ENCODE peak calls at places on chromosomes 5 and 9, in four cellular contexts. V is GM23248, B is mesendoderm, Z is fibroblast of lung. U is an unnamed sample.

GRCh38 chr5:91025956-91026355 is 357.2 kb downstream of the ARRDC3 start:
- DNase-seq in B (no peak), V (no peak), Z (no peak), U (no peak)

GRCh38 chr5:107887587-107887986 is 216.8 kb upstream of the EFNA5 start:
- DNase-seq in Z (no peak), V (no peak), B (no peak), U (no peak)

GRCh38 chr5:150409638-150410523 is 2.8 kb downstream of the CD74 start:
- DNase-seq in B (peak; percentile 95), V (peak; percentile 91), Z (peak; percentile 86), U (peak; percentile 84)

GRCh38 chr9:70601000-70601929 is 186.8 kb upstream of the KLF9 start:
- DNase-seq in V (peak; percentile 96), Z (peak; percentile 100), B (no peak), U (no peak)

GRCh38 chr5:155127552-155127951 is 114.0 kb downstream of the KIF4B start:
- DNase-seq in B (no peak), V (no peak), Z (no peak), U (no peak)

GRCh38 chr9:108467653-108468324 is 388.0 kb downstream of the ACTL7B start:
- DNase-seq in V (peak; percentile 86), Z (peak; percentile 36), B (no peak), U (no peak)

GRCh38 chr5:150261231-150261630 is 28.3 kb downstream of the CAMK2A start:
- DNase-seq in B (no peak), Z (no peak), V (peak; percentile 40), U (no peak)

GRCh38 chr9:737400-738120 is 103.9 kb upstream of the DMRT1 start:
- DNase-seq in V (peak; percentile 51), Z (no peak), B (no peak), U (no peak)

GRCh38 chr9:70285246-70285645 is 26.5 kb downstream of the SMC5 start:
- DNase-seq in B (no peak), V (peak; percentile 10), Z (peak; percentile 78), U (no peak)

GRCh38 chr9:8718121-8718725 is 918.6 kb upstream of the DMAC1 start:
- DNase-seq in V (peak; percentile 1), B (peak; percentile 78), Z (peak; percentile 92), U (no peak)

GRCh38 chr5:96115467-96115812 is 153.8 kb upstream of the ELL2 start:
- DNase-seq in B (no peak), Z (no peak), V (no peak), U (no peak)

GRCh38 chr9:73451003-73451402 is 299.3 kb downstream of the ANXA1 start:
- DNase-seq in B (no peak), Z (no peak), V (no peak), U (no peak)

GRCh38 chr5:138696501-138696900 is 56.7 kb upstream of the CTNNA1 start:
- DNase-seq in V (peak; percentile 71), Z (no peak), B (no peak), U (no peak)

GRCh38 chr5:116571568-116572321 is 2.9 kb downstream of the SEMA6A start:
- DNase-seq in B (peak; percentile 74), V (no peak), Z (no peak), U (no peak)

GRCh38 chr9:129650680-129651235 is 8.8 kb upstream of the ASB6 start:
- DNase-seq in V (peak; percentile 36), B (no peak), Z (no peak), U (no peak)

GRCh38 chr9:131017067-131017466 is 8.1 kb downstream of the LAMC3 start:
- DNase-seq in B (peak; percentile 62), V (peak; percentile 55), Z (no peak), U (no peak)

GRCh38 chr5:150484964-150485769 is 22.8 kb upstream of the NDST1 start:
- DNase-seq in Z (no peak), V (peak; percentile 38), B (peak; percentile 54), U (no peak)

GRCh38 chr5:172664018-172664417 is 23.0 kb downstream of the NEURL1B start:
- DNase-seq in V (no peak), Z (no peak), B (no peak), U (no peak)
- H3K4me2 ChIP-seq in V (no peak overlapping the region), Z (peak overlapping the region; percentile 13), B (no peak overlapping the region), U (no peak overlapping the region)

GRCh38 chr5:141547921-141548320 is 59.0 kb downstream of the PCDHGC5 start:
- DNase-seq in V (no peak), Z (no peak), B (no peak), U (no peak)

GRCh38 chr5:141547488-141547887 is 58.6 kb downstream of the PCDHGC5 start:
- DNase-seq in Z (peak; percentile 75), V (peak; percentile 41), B (peak; percentile 22), U (peak; percentile 39)

GRCh38 chr5:141543053-141543452 is 54.2 kb downstream of the PCDHGC5 start:
- DNase-seq in B (no peak), V (no peak), Z (no peak), U (no peak)
- H3K4me3 ChIP-seq in B (no peak overlapping the region), V (no peak overlapping the region), Z (no peak overlapping the region), U (no peak overlapping the region)

GRCh38 chr5:178380541-178381074 is 148.0 kb upstream of the PHYKPL start:
- DNase-seq in V (no peak), B (no peak), Z (no peak), U (no peak)
- H3K4me2 ChIP-seq in V (no peak overlapping the region), B (no peak overlapping the region), Z (no peak overlapping the region), U (no peak overlapping the region)

GRCh38 chr5:148385094-148385493 is 1.3 kb downstream of the FBXO38 start:
- DNase-seq in B (no peak), Z (no peak), V (no peak), U (no peak)
- H3K4me3 ChIP-seq in B (no peak overlapping the region), Z (peak overlapping the region; percentile 84), V (peak overlapping the region; percentile 93), U (peak overlapping the region; percentile 91)

U was measured in OCI-LY7.